ENCODE peak calls at places on chromosomes 16 and 17, in seven cellular contexts. D is H1, J is ascending aorta, G is PC-3, V is heart right ventricle, W is GM23248, U is aorta. I is an unnamed sample. For H3K27me3 and H3K9me3, the result is how much of the 10 kb centered on the place peaks cover.

GRCh38 chr16:54510619-54511018 is 224.0 kb upstream of the IRX3 start:
- DNase-seq in D (no peak), J (no peak), G (no peak), V (no peak), W (no peak), U (no peak), I (no peak)

GRCh38 chr16:2768403-2769089 is 8.5 kb downstream of the ELOB start:
- DNase-seq in D (no peak), J (no peak), G (no peak), V (no peak), W (no peak), U (peak), I (peak)

GRCh38 chr17:51336112-51336822 is 75.9 kb downstream of the UTP18 start:
- DNase-seq in D (no peak), J (no peak), G (no peak), V (no peak), W (no peak), U (no peak), I (no peak)

GRCh38 chr17:34917381-34917780 is 43.9 kb downstream of the CCT6B start:
- DNase-seq in D (no peak), J (no peak), G (no peak), V (no peak), W (no peak), U (no peak), I (no peak)

GRCh38 chr16:20937736-20938135 is 37.2 kb downstream of the LYRM1 start:
- DNase-seq in D (no peak), J (no peak), G (peak), V (no peak), W (no peak), U (no peak), I (no peak)

GRCh38 chr16:2022723-2023097 is 3.1 kb downstream of the NPW start:
- DNase-seq in D (no peak), J (no peak), G (peak), V (peak), W (no peak), U (no peak), I (peak)

GRCh38 chr17:56351675-56352074 is 198.4 kb downstream of the ANKFN1 start:
- DNase-seq in D (no peak), J (no peak), G (peak), V (no peak), W (no peak), U (no peak), I (no peak)

GRCh38 chr17:81609541-81610353 is 27.2 kb downstream of the NPLOC4 start:
- DNase-seq in D (no peak), J (no peak), G (no peak), V (peak), W (no peak), U (no peak), I (no peak)

GRCh38 chr16:16143038-16143763 is 80.1 kb downstream of the ABCC6 start:
- DNase-seq in D (no peak), J (no peak), G (peak), V (no peak), W (peak), U (no peak), I (no peak)

GRCh38 chr16:22938647-22939046 is 124.7 kb downstream of the HS3ST2 start:
- DNase-seq in D (no peak), J (no peak), G (peak), V (no peak), W (peak), U (no peak), I (no peak)

DNA sequence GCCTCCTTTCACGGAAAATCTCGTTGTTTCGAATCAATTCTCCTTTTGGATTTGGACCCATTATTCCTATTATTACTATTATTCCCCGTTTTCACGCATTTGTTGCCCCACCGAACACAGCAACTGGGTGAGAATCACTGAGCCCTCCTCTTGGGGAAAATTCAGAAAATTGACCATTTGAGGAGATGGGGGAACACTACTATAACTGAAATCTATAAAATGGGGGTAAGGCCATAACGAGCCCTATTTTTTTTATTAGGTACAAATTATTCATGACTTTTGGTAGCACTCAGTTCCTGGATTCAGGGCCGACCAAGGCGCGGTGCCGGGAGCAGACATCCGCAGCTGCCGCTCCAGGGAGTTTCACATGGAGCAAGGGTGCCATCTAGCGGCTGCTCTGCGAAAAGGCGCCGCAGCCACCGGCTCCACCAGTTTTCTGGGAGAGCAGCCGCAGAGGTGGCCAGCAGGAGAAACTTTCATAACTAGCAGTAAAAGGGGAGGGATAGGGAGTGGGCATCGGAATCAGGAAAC is 3.3 kb upstream of the HOXB8 start:
- DNase-seq in D (no peak), J (peak), G (peak), V (peak), W (peak), U (peak), I (peak)
- H3K27me3 ChIP-seq in D (half or more), J (under half), G (half or more), V (half or more), W (half or more), U (under half), I (under half)

DNA sequence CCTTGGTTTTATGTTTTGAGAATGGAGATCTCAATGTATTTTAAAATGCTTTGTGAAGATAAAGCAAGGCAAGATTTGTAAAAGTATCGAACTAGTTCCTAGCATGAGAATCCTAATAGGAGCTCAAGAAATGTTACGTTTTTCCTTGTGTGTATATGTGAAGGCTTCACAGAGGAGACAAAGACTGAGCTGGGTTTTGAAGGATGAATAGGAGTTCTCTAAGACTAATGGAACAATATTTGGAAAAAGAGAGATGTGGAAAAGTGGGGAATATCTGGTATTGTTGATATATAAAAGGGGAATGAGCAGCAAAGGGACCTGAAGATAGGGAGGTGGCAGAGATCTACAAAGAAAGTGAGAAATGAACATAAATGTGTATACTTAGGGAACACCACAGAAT is 127.4 kb downstream of the SNX11 start:
- DNase-seq in D (no peak), J (no peak), G (no peak), V (no peak), W (no peak), U (no peak), I (no peak)
- H3K9me3 ChIP-seq in D (under half), J (under half), G (under half), V (under half), W (under half), U (under half), I (under half)

GRCh38 chr17:68596411-68596945 is 4.7 kb downstream of the FAM20A start:
- DNase-seq in D (no peak), J (no peak), G (no peak), V (no peak), W (no peak), U (no peak), I (no peak)
- H3K27me3 ChIP-seq in D (under half), J (under half), G (under half), V (under half), W (under half), U (under half), I (under half)

GRCh38 chr17:16617481-16618060 is 36.1 kb downstream of the ZNF624 start:
- DNase-seq in D (no peak), J (no peak), G (no peak), V (no peak), W (no peak), U (no peak), I (no peak)
- H3K9me3 ChIP-seq in D (under half), J (under half), G (half or more), V (half or more), W (under half), U (under half), I (under half)